ENCODE peak calls at places on chromosomes 7 and 10, in ten cellular contexts. M is cardiac muscle cell, X is right lobe of liver, Y is hepatocyte, F is left lung, G is lower lobe of right lung, N is thoracic aorta, C is upper lobe of left lung, A is WERI-Rb-1, W is heart right ventricle. P is an unnamed sample. For H3K36me3, the result is how much of the 10 kb centered on the place peaks cover.

GRCh38 chr7:70660154-70660818 is 471.7 kb upstream of the GALNT17 start:
- DNase-seq in C (peak), Y (no peak), G (no peak), W (no peak), M (no peak), N (no peak), X (no peak), A (no peak), F (no peak), P (no peak)

GRCh38 chr7:55307123-55307916 is 57.8 kb upstream of the LANCL2 start:
- DNase-seq in N (no peak), Y (peak), M (peak), W (no peak), F (no peak), A (peak), C (no peak), G (no peak), X (no peak), P (no peak)

GRCh38 chr7:28957064-28957821 is 887 bp downstream of the TRIL start:
- DNase-seq in W (peak), C (peak), X (no peak), M (peak), Y (peak), A (peak), N (no peak), F (no peak), G (peak), P (no peak)

GRCh38 chr7:45543470-45543869 is 30.7 kb upstream of the ADCY1 start:
- DNase-seq in Y (no peak), F (no peak), W (no peak), C (no peak), A (no peak), X (no peak), M (no peak), N (no peak), G (no peak), P (no peak)

GRCh38 chr7:116810267-116811116 is 51.9 kb upstream of the CAPZA2 start:
- DNase-seq in N (no peak), W (no peak), G (no peak), X (no peak), F (no peak), C (no peak), M (no peak), Y (peak), A (no peak), P (no peak)

GRCh38 chr7:158809596-158809995 is 19.7 kb downstream of the ESYT2 start:
- DNase-seq in M (peak), A (no peak), W (no peak), N (no peak), G (no peak), F (no peak), X (no peak), C (no peak), Y (no peak), P (no peak)

GRCh38 chr10:97656777-97657176 is 16.3 kb downstream of the PI4K2A start:
- DNase-seq in F (no peak), W (no peak), A (no peak), G (no peak), C (no peak), N (no peak), M (no peak), Y (no peak), X (no peak), P (no peak)

GRCh38 chr10:75233444-75234016 is 2.2 kb downstream of the COMTD1 start:
- DNase-seq in F (no peak), N (no peak), W (peak), C (no peak), A (no peak), G (no peak), X (no peak), M (no peak), Y (no peak), P (peak)

GRCh38 chr7:101659706-101660105 is 30.6 kb upstream of the MYL10 start:
- DNase-seq in F (no peak), A (no peak), M (no peak), W (no peak), N (no peak), X (no peak), Y (no peak), C (no peak), G (no peak), P (no peak)

GRCh38 chr10:126013489-126014281 is 117.3 kb downstream of the FANK1 start:
- DNase-seq in Y (peak), M (peak), C (no peak), G (no peak), X (no peak), N (no peak), W (no peak), F (no peak), A (no peak), P (no peak)

GRCh38 chr7:43123457-43123856 is 11.0 kb downstream of the HECW1 start:
- DNase-seq in W (no peak), F (no peak), G (no peak), Y (no peak), A (no peak), N (no peak), C (no peak), M (no peak), X (no peak), P (no peak)

DNA sequence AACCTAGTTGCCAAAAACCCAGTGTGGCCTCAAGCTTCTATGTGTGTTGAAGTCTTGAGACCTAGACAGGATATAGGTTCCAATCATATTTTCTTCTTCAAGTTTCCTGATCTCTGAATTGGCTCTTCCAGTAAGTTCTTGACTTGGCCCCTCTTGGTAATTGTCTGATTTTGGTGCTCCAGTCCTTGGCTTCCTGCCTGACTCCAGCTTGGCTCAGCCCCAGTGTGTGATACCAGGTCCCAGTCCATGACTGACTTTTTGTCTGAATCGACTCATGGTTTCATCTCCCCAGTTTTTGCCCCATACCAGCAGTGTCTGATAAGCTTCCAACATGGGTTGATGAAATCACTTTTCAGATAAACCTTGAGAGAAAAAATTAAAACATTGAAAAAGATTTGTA is 72.3 kb downstream of the FAS start:
- DNase-seq in F (no peak), Y (no peak), A (no peak), X (peak), C (no peak), M (peak), N (no peak), G (no peak), W (peak), P (peak)
- H3K27ac ChIP-seq in F (no peak), Y (no peak), A (no peak), X (no peak), C (no peak), M (no peak), N (no peak), G (no peak), W (no peak), P (no peak)

DNA sequence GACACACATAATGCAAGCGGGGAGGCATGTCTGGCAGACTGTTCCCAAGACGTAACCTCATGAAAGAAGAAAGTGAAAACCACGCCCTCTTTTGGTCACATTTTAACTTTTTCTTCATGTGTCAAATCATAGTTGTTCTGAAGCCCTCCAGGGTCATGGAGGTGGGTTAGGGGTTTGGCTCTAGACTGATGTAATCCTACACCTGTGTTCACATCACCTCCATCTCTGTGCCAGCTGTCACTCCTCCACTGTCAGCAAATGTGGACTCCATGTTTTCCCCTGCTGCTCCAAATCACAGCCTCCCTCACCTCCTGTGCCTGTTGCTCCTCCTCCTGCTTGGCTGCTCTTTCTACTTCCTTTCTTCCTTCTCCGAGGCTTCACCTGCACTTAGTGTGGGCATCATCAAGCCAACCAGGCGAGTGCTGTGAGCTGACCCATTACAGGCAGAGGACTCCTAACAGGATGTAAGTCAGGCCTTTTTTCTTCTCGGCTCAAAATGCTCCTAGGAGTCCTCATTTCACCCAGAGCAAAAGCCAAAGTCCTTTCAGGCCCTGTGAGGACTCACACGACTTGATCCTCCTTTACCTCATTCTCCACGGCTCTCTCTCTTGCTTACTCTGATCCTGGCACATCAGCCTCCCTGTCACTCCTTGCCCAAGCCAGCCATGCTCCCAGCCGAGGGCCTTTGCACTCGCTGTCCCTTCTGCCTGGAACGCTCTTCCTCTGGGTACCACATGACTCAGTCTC is 66.4 kb upstream of the IFRD1 start:
- DNase-seq in W (no peak), A (no peak), F (no peak), C (no peak), N (no peak), X (no peak), G (no peak), Y (no peak), M (peak), P (no peak)
- TF ChIP-seq CTCF in W (no peak), A (no peak), F (no peak), C (no peak), N (no peak), X (no peak), G (no peak), Y (no peak), M (peak), P (peak)

GRCh38 chr7:98969386-98969785 is 91.1 kb downstream of the TRRAP start:
- DNase-seq in X (no peak), N (no peak), M (no peak), A (no peak), W (no peak), G (no peak), Y (no peak), F (no peak), C (no peak), P (no peak)

GRCh38 chr7:98964596-98964995 is 86.3 kb downstream of the TRRAP start:
- DNase-seq in Y (no peak), G (no peak), W (no peak), C (no peak), F (no peak), N (no peak), X (no peak), A (no peak), M (no peak), P (no peak)

GRCh38 chr7:98970031-98970615 is 91.8 kb downstream of the TRRAP start:
- DNase-seq in X (no peak), N (no peak), M (no peak), C (no peak), F (no peak), G (no peak), Y (no peak), A (no peak), W (no peak), P (no peak)

GRCh38 chr7:98970805-98971204 is 92.5 kb downstream of the TRRAP start:
- DNase-seq in G (no peak), F (no peak), N (no peak), M (no peak), X (no peak), A (no peak), Y (no peak), W (no peak), C (no peak), P (no peak)

DNA sequence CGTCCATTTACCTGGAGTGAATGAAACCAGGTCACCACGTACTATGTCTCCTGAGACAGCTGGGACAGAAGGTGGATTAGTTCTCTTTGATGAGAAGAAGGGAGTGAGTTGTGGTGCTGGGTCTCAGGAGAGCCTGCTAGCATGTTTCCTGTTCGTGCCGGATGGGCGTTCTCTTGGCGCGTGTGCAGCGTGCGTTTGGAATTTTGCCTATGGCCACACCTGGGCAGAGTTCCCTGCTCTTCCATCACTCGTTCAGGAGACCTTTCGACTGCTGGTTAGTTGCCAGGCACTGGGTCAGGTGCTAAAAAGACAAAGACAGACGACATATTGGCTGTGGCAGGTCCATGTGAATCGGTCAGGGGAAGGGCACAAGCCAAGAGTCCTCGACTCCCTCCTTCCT is 90.3 kb downstream of the TRRAP start:
- DNase-seq in Y (no peak), C (no peak), G (no peak), F (no peak), A (no peak), M (no peak), X (peak), W (no peak), N (no peak), P (no peak)
- H3K36me3 ChIP-seq in Y (under half), C (half or more), G (half or more), F (under half), A (half or more), M (half or more), X (half or more), W (under half), N (half or more), P (half or more)

GRCh38 chr7:139360948-139361307 is 1.2 kb downstream of the LUC7L2 start:
- DNase-seq in C (no peak), W (no peak), G (no peak), M (no peak), A (no peak), Y (no peak), N (no peak), X (no peak), F (no peak), P (no peak)
- H3K27ac ChIP-seq in C (peak), W (peak), G (peak), M (peak), A (peak), Y (peak), N (peak), X (peak), F (peak), P (peak)

GRCh38 chr7:114419441-114420107 is 5.0 kb downstream of the FOXP2 start:
- DNase-seq in F (no peak), C (no peak), A (no peak), G (no peak), X (no peak), M (no peak), N (no peak), W (no peak), Y (no peak), P (no peak)

GRCh38 chr7:114426380-114426779 is 11.8 kb downstream of the FOXP2 start:
- DNase-seq in A (no peak), W (no peak), X (no peak), C (no peak), N (no peak), M (no peak), G (no peak), F (no peak), Y (no peak), P (no peak)

GRCh38 chr7:114423218-114423496 is 8.5 kb downstream of the FOXP2 start:
- DNase-seq in F (no peak), G (no peak), M (no peak), Y (no peak), C (no peak), A (no peak), N (no peak), X (no peak), W (no peak), P (no peak)

GRCh38 chr7:114426824-114427223 is 12.2 kb downstream of the FOXP2 start:
- DNase-seq in Y (peak), M (peak), G (no peak), N (no peak), F (no peak), X (no peak), W (no peak), A (no peak), C (no peak), P (no peak)

GRCh38 chr7:114422478-114423217 is 8.0 kb downstream of the FOXP2 start:
- DNase-seq in X (no peak), Y (no peak), C (no peak), W (no peak), N (no peak), A (no peak), G (no peak), F (no peak), M (no peak), P (no peak)
- TF ChIP-seq CTCF in X (no peak), Y (peak), C (no peak), W (no peak), N (no peak), A (peak), G (no peak), F (no peak), M (peak), P (no peak)

DNA sequence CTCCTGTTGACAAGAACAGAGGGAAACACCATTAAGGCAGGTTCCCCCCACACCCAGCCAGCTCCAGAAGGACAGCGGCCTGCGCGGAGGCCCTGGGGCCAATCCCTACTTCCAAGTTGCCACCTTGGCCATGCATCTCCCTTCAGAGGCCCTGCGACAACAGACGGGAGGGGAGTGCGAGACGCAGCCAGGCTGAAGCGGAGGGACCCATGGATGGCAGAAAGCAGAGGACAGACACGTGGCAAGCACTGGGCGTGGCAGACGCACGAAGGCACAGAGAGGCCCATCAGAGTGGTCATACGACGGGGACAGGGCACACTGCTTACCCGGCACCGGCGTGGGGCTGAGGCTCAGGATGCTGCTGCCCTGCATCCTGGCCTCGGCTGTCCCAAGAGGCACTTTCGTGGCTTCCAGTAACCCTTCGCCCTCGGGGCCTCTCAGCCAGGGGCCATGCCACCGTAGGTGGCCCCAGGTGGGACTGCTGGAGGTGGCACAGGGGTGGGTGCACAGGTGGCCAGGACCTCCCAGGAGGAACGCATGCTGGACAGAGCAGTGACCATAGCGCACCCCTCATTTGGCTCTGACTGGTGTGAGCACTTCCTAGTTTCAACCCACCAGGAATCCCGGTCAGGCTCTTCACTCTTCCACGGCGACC is 11.4 kb downstream of the CXCL12 start:
- DNase-seq in F (no peak), M (no peak), W (no peak), Y (no peak), G (no peak), C (no peak), X (no peak), A (no peak), N (no peak), P (no peak)
- H3K36me3 ChIP-seq in F (under half), M (under half), W (under half), Y (under half), G (under half), C (under half), X (under half), A (under half), N (under half), P (under half)

GRCh38 chr7:150389532-150389816 is 10.3 kb downstream of the ZNF775 start:
- DNase-seq in W (no peak), C (no peak), A (no peak), G (no peak), F (peak), M (no peak), N (no peak), Y (no peak), X (no peak), P (no peak)

GRCh38 chr7:150388306-150388705 is 9.2 kb downstream of the ZNF775 start:
- DNase-seq in C (no peak), N (no peak), Y (no peak), G (no peak), X (no peak), A (peak), M (no peak), W (no peak), F (peak), P (no peak)

GRCh38 chr7:150385240-150385830 is 6.2 kb downstream of the ZNF775 start:
- DNase-seq in N (no peak), C (no peak), G (no peak), A (peak), X (no peak), M (no peak), Y (no peak), W (no peak), F (peak), P (no peak)

GRCh38 chr7:150390206-150390605 is 11.1 kb downstream of the ZNF775 start:
- DNase-seq in C (no peak), G (no peak), Y (no peak), N (no peak), A (no peak), W (no peak), F (peak), X (no peak), M (no peak), P (no peak)

DNA sequence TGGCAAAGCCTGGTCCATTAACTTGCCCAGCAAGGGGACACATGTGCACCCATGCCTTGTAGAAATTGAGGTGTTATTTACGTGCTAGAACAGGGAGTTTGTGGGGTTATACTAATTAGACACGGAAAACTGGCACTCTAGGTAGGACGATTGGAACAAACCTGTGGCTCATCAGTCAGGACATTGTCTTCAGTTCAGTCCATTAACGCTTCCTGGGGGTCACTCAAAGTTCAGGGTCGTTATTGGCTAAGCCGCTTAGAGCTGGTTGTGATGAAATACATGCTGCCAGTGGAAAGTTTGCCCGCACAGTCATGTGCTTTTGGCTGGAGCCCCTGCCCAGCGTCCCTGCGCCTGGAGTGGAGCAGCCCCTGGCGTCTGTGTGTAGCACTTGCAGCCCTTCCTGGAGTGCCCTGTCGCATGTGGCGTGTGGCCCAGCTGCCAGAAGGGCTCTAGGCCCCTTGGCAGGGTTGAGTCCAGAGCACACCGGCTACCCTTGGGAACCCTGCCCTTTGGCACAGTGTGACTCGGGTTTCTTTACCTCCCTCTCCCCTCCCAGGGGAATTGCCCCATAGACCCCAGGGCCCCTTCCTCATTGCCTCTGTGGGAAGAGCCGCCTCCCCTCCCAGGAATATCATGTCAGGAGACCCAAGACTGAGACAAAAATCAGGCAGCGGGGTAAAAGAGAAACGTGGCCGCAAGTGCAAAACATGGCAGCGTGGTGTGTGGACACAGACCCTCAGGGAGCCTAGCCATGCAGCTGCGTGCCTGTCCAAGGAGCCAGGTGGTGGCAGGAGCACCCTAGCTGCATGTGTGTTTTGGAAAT is 9.8 kb downstream of the ZNF775 start:
- DNase-seq in Y (peak), G (peak), M (peak), W (peak), C (peak), X (peak), A (peak), F (peak), N (no peak), P (peak)
- H3K27ac ChIP-seq in Y (peak), G (no peak), M (peak), W (peak), C (no peak), X (peak), A (peak), F (no peak), N (no peak), P (peak)